ENCODE peak calls at places on chromosomes 12 and 14, in nine cellular contexts. G, D, V, I, T, L, S, K and O are unnamed samples.
A peak's percentile ranks its signal among the peaks of the same experiment; 100 is the strongest.

GRCh38 chr12:116969615-116970575 is 59.1 kb downstream of the FBXW8 start:
- DNase-seq in S (peak; percentile 73), T (no peak), D (no peak), L (no peak), I (no peak), V (peak; percentile 47), G (no peak), K (peak; percentile 24), O (no peak)

GRCh38 chr12:46268617-46269428 is at the start of gene SLC38A1:
- DNase-seq in K (peak; percentile 74), T (peak; percentile 95), V (peak; percentile 80), D (no peak), S (peak; percentile 90), I (peak; percentile 90), G (peak; percentile 88), L (peak; percentile 87), O (peak; percentile 94)

GRCh38 chr12:15336772-15337553 is 14.7 kb downstream of the PTPRO start:
- DNase-seq in K (peak; percentile 57), L (no peak), V (no peak), T (no peak), G (no peak), S (no peak), D (peak; percentile 10), I (no peak), O (no peak)

GRCh38 chr12:116123511-116124258 is 153.8 kb downstream of the MED13L start:
- DNase-seq in V (no peak), T (no peak), S (peak; percentile 75), D (no peak), L (no peak), I (no peak), K (peak; percentile 56), G (no peak), O (no peak)

GRCh38 chr14:57501039-57501557 is 7.4 kb upstream of the CCDC198 start:
- DNase-seq in L (no peak), V (no peak), K (no peak), G (no peak), I (no peak), T (no peak), D (no peak), S (no peak), O (no peak)

GRCh38 chr12:121279507-121279915 is 17.0 kb downstream of the CAMKK2 start:
- DNase-seq in S (peak; percentile 69), K (peak; percentile 57), T (no peak), G (no peak), V (peak; percentile 87), L (peak; percentile 29), D (no peak), I (no peak), O (no peak)

GRCh38 chr12:48817957-48818830 is at the start of gene CACNB3:
- DNase-seq in T (peak; percentile 85), L (peak; percentile 55), V (peak; percentile 66), G (peak; percentile 74), K (peak; percentile 48), I (no peak), S (peak; percentile 81), D (no peak), O (peak; percentile 85)

GRCh38 chr14:104001003-104001402 is 58.7 kb upstream of the RD3L start:
- DNase-seq in D (no peak), L (no peak), K (no peak), I (no peak), G (no peak), S (no peak), T (no peak), V (no peak), O (peak; percentile 36)

GRCh38 chr14:64722842-64723447 is 18.7 kb downstream of the PLEKHG3 start:
- DNase-seq in K (no peak), L (no peak), T (no peak), G (no peak), S (peak; percentile 36), V (no peak), D (no peak), I (peak; percentile 91), O (no peak)

GRCh38 chr12:49866859-49867579 is 24.1 kb upstream of the BCDIN3D start:
- DNase-seq in L (peak; percentile 79), D (no peak), S (peak; percentile 85), G (peak; percentile 85), I (no peak), T (peak; percentile 79), K (peak; percentile 67), V (peak; percentile 87), O (peak; percentile 89)

GRCh38 chr12:119808441-119808840 is 68.7 kb downstream of the CIT start:
- DNase-seq in S (no peak), I (no peak), V (no peak), D (no peak), K (no peak), G (no peak), T (no peak), L (no peak), O (no peak)

GRCh38 chr12:50166776-50167025 is 468 bp downstream of the CERS5 start:
- DNase-seq in I (no peak), K (no peak), T (peak; percentile 66), G (peak; percentile 29), D (no peak), V (peak; percentile 52), S (no peak), L (no peak), O (peak; percentile 51)

DNA sequence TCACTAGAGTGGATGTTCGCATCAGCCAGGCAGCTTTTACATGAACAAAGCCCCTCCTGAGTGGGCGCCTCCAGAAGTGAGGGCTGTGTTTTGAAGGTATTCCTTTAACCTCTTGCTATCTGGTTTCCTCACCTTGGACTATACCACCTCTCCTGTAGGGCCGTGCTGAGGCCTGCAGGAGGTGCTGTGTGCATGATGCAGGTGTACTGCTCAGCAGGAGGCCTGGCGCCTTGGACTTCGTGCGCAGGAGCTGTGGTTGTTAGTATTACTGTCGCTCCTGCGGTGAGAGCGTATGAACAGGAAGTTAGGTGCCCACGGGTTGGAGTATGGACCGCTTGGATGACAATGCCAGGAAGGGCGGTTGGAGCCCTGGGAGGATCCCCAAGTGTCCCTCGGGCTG is 130.7 kb downstream of the TSPAN9 start:
- DNase-seq in V (no peak), G (no peak), T (no peak), D (no peak), I (no peak), L (no peak), K (no peak), S (no peak), O (no peak)
- H3K4me3 ChIP-seq in V (no peak overlapping the region), G (no peak overlapping the region), T (no peak overlapping the region), D (no peak overlapping the region), I (no peak overlapping the region), L (no peak overlapping the region), K (no peak overlapping the region), S (no peak overlapping the region), O (no peak overlapping the region)

GRCh38 chr12:127300753-127301152 is 966.2 kb upstream of the TMEM132C start:
- DNase-seq in G (no peak), K (no peak), L (no peak), T (no peak), S (no peak), I (no peak), V (no peak), D (no peak), O (peak; percentile 58)
- H3K4me3 ChIP-seq in G (no peak overlapping the region), K (no peak overlapping the region), L (no peak overlapping the region), T (no peak overlapping the region), S (no peak overlapping the region), I (no peak overlapping the region), V (no peak overlapping the region), D (no peak overlapping the region), O (no peak overlapping the region)

GRCh38 chr12:59660921-59661597 is 65.2 kb downstream of the SLC16A7 start:
- DNase-seq in S (no peak), T (no peak), L (no peak), G (no peak), D (no peak), K (no peak), I (no peak), V (no peak), O (no peak)

GRCh38 chr12:59660148-59660547 is 64.3 kb downstream of the SLC16A7 start:
- DNase-seq in T (no peak), L (no peak), V (no peak), K (no peak), S (no peak), D (no peak), I (no peak), G (no peak), O (no peak)

GRCh38 chr12:59665692-59666091 is 69.9 kb downstream of the SLC16A7 start:
- DNase-seq in I (no peak), L (no peak), V (no peak), K (no peak), G (no peak), T (no peak), S (no peak), D (no peak), O (no peak)

GRCh38 chr12:59668678-59669077 is 72.8 kb downstream of the SLC16A7 start:
- DNase-seq in D (no peak), I (no peak), V (no peak), K (no peak), L (no peak), T (no peak), S (no peak), G (no peak), O (no peak)

DNA sequence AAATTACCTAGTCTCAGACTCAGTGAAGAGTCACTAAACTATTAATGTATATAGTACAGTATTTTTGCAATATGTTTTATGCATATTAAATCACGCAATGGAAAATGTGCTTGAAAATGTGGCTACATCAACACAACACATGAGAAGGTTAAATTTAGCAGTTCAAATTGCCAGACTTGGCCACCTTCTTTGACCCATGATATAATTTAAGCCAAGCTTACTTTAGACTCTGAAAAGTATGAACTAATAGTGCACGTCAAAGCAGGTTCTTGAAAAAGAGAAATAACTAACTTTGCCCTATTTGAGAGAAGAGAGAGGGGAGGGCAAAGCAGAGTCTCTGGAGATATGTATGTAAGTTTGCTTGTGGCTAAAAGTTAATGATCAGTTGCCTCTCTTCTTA is 68.7 kb downstream of the SLC16A7 start:
- DNase-seq in T (no peak), D (no peak), L (no peak), G (no peak), V (no peak), K (no peak), S (no peak), I (no peak), O (no peak)
- H3K4me3 ChIP-seq in T (no peak overlapping the region), D (no peak overlapping the region), L (no peak overlapping the region), G (no peak overlapping the region), V (no peak overlapping the region), K (no peak overlapping the region), S (no peak overlapping the region), I (no peak overlapping the region), O (no peak overlapping the region)

GRCh38 chr12:53749986-53750811 is 1.6 kb downstream of the CISTR start:
- DNase-seq in K (no peak), V (no peak), T (no peak), G (no peak), L (no peak), S (no peak), D (no peak), I (no peak), O (no peak)

GRCh38 chr12:53750812-53751335 is 905 bp downstream of the CISTR start:
- DNase-seq in S (peak; percentile 59), K (peak; percentile 24), D (no peak), I (no peak), L (no peak), V (no peak), G (no peak), T (no peak), O (peak; percentile 17)

GRCh38 chr12:53752192-53752601 is 418 bp upstream of the CISTR start:
- DNase-seq in I (no peak), S (no peak), G (no peak), V (no peak), K (no peak), L (no peak), D (no peak), T (no peak), O (no peak)

GRCh38 chr12:53752651-53753050 is 872 bp upstream of the CISTR start:
- DNase-seq in I (no peak), V (no peak), D (no peak), S (no peak), T (no peak), L (no peak), G (no peak), K (no peak), O (no peak)

GRCh38 chr12:53751336-53752191 is at the start of gene CISTR:
- DNase-seq in G (no peak), T (peak; percentile 63), I (no peak), V (no peak), S (peak; percentile 58), L (no peak), K (no peak), D (no peak), O (no peak)
- H3K4me3 ChIP-seq in G (peak within 1 kb of the TSS; percentile 53), T (peak within 1 kb of the TSS; percentile 56), I (peak within 1 kb of the TSS; percentile 16), V (no peak within 1 kb of the TSS), S (peak within 1 kb of the TSS; percentile 70), L (no peak within 1 kb of the TSS), K (peak within 1 kb of the TSS; percentile 32), D (peak within 1 kb of the TSS; percentile 41), O (peak within 1 kb of the TSS; percentile 45)